ENCODE peak calls at places on chromosomes 6 and 20, in seven cellular contexts. V, N, W, C, R, Z and K are unnamed samples.

GRCh38 chr20:17678295-17678694 is 3.7 kb downstream of the RRBP1 start:
- DNase-seq in N (no peak), C (no peak), V (no peak), Z (no peak), W (no peak), R (no peak), K (no peak)

GRCh38 chr20:40658509-40658908 is 30.5 kb downstream of the MAFB start:
- DNase-seq in R (no peak), W (no peak), N (no peak), C (no peak), V (no peak), Z (no peak), K (no peak)

GRCh38 chr20:3406481-3407425 is 716 bp downstream of the DNAAF9 start:
- DNase-seq in Z (peak), W (peak), R (no peak), C (peak), V (peak), N (peak), K (no peak)

GRCh38 chr6:168159503-168159902 is 80.5 kb upstream of the FRMD1 start:
- DNase-seq in R (no peak), C (no peak), W (no peak), V (no peak), N (no peak), Z (no peak), K (no peak)

GRCh38 chr20:31548823-31549512 is 34.7 kb downstream of the HM13 start:
- DNase-seq in C (no peak), R (no peak), V (no peak), W (no peak), Z (peak), N (no peak), K (no peak)

GRCh38 chr6:79506251-79506650 is 31.0 kb downstream of the LCA5 start:
- DNase-seq in Z (no peak), N (no peak), C (no peak), V (no peak), W (no peak), R (no peak), K (no peak)

GRCh38 chr6:46940433-46941226 is 18.9 kb upstream of the ADGRF5 start:
- DNase-seq in W (no peak), C (no peak), R (no peak), Z (no peak), N (no peak), V (no peak), K (peak)

GRCh38 chr20:6287471-6287870 is 164.6 kb upstream of the FERMT1 start:
- DNase-seq in C (no peak), W (no peak), N (no peak), Z (no peak), R (no peak), V (no peak), K (no peak)

GRCh38 chr6:62516287-62517152 is 230.5 kb upstream of the KHDRBS2 start:
- DNase-seq in V (no peak), C (peak), N (no peak), Z (no peak), R (no peak), W (no peak), K (no peak)

GRCh38 chr20:934186-934840 is 18.2 kb upstream of the ANGPT4 start:
- DNase-seq in Z (no peak), R (no peak), V (no peak), W (no peak), C (no peak), N (no peak), K (no peak)

GRCh38 chr6:29522241-29522640 is 34.5 kb upstream of the MAS1L start:
- DNase-seq in C (no peak), V (no peak), N (no peak), R (no peak), W (no peak), Z (no peak), K (no peak)

GRCh38 chr20:38770546-38770945 is 22.3 kb downstream of the ACTR5 start:
- DNase-seq in Z (no peak), W (no peak), R (no peak), C (no peak), V (no peak), N (no peak), K (no peak)

GRCh38 chr6:16252696-16253299 is 14.4 kb downstream of the GMPR start:
- DNase-seq in N (no peak), V (no peak), C (no peak), W (no peak), Z (no peak), R (no peak), K (no peak)

GRCh38 chr6:163148781-163149534 is 265.6 kb upstream of the QKI start:
- DNase-seq in N (no peak), C (no peak), Z (no peak), V (no peak), W (no peak), R (no peak), K (no peak)

GRCh38 chr6:46000905-46001304 is 14.8 kb downstream of the CLIC5 start:
- DNase-seq in C (no peak), W (no peak), N (no peak), R (no peak), Z (no peak), V (no peak), K (no peak)

GRCh38 chr6:35278708-35279107 is 18.9 kb upstream of the DEF6 start:
- DNase-seq in Z (no peak), R (no peak), W (no peak), V (no peak), C (no peak), N (no peak), K (no peak)

GRCh38 chr6:90286884-90287488 is 9.7 kb downstream of the BACH2 start:
- DNase-seq in Z (no peak), R (no peak), C (peak), N (peak), V (peak), W (peak), K (no peak)

GRCh38 chr6:85401186-85402062 is 48.5 kb upstream of the NT5E start:
- DNase-seq in N (peak), C (no peak), V (no peak), Z (no peak), R (no peak), W (no peak), K (no peak)

GRCh38 chr6:130674604-130675003 is 152.6 kb upstream of the SMLR1 start:
- DNase-seq in V (no peak), N (no peak), C (no peak), Z (peak), R (no peak), W (peak), K (no peak)

GRCh38 chr6:22087960-22088716 is 208.7 kb downstream of the PRL start:
- DNase-seq in W (no peak), N (no peak), Z (no peak), C (no peak), R (no peak), V (no peak), K (no peak)

GRCh38 chr6:51660767-51661166 is 426.6 kb downstream of the PKHD1 start:
- DNase-seq in C (no peak), V (no peak), N (no peak), W (no peak), R (no peak), Z (no peak), K (no peak)

GRCh38 chr6:170032197-170032596 is 258.7 kb downstream of the DLL1 start:
- DNase-seq in W (no peak), V (no peak), N (no peak), C (peak), Z (no peak), R (no peak), K (no peak)

GRCh38 chr20:10414982-10415650 is 18.9 kb downstream of the MKKS start:
- DNase-seq in W (no peak), V (no peak), C (no peak), N (no peak), Z (peak), R (no peak), K (no peak)

GRCh38 chr6:100262086-100262485 is 202.6 kb downstream of the SIM1 start:
- DNase-seq in V (no peak), Z (no peak), W (no peak), R (no peak), C (no peak), N (no peak), K (no peak)

GRCh38 chr6:6546318-6547110 is 42.0 kb upstream of the LY86 start:
- DNase-seq in R (no peak), C (peak), Z (no peak), V (no peak), W (peak), N (no peak), K (peak)

GRCh38 chr6:108165714-108166663 is at the start of gene NR2E1:
- DNase-seq in N (no peak), R (no peak), Z (no peak), C (no peak), V (peak), W (no peak), K (no peak)

GRCh38 chr6:1545654-1546053 is 64.1 kb upstream of the FOXC1 start:
- DNase-seq in V (no peak), C (no peak), Z (no peak), W (no peak), R (no peak), N (no peak), K (no peak)

GRCh38 chr6:13307508-13307995 is 20.8 kb downstream of the TBC1D7 start:
- DNase-seq in W (peak), N (no peak), Z (peak), C (no peak), V (no peak), R (no peak), K (no peak)

GRCh38 chr6:8539446-8539845 is 104.1 kb upstream of the SLC35B3 start:
- DNase-seq in R (no peak), N (no peak), Z (peak), V (peak), W (peak), C (no peak), K (peak)

GRCh38 chr6:89161326-89162046 is 15.6 kb downstream of the PM20D2 start:
- DNase-seq in R (no peak), V (no peak), W (peak), Z (no peak), C (no peak), N (no peak), K (no peak)

GRCh38 chr6:24974182-24975171 is 38.7 kb upstream of the RIPOR2 start:
- DNase-seq in Z (no peak), C (no peak), V (no peak), W (no peak), N (no peak), R (no peak), K (no peak)

GRCh38 chr6:109662192-109662591 is 28.8 kb downstream of the AK9 start:
- DNase-seq in N (no peak), V (no peak), W (peak), R (no peak), C (no peak), Z (no peak), K (no peak)

GRCh38 chr20:46307999-46308257 is 370 bp downstream of the CDH22 start:
- DNase-seq in N (no peak), Z (no peak), C (no peak), V (no peak), R (no peak), W (no peak), K (no peak)

GRCh38 chr6:155583997-155584396 is 128.4 kb upstream of the NOX3 start:
- DNase-seq in Z (no peak), V (no peak), W (no peak), R (no peak), N (no peak), C (no peak), K (no peak)

GRCh38 chr20:43983359-43983758 is 68.7 kb downstream of the TOX2 start:
- DNase-seq in N (no peak), R (no peak), V (peak), Z (no peak), C (no peak), W (no peak), K (no peak)

GRCh38 chr6:108588586-108588985 is 27.9 kb downstream of the FOXO3 start:
- DNase-seq in Z (peak), V (no peak), W (peak), R (no peak), N (no peak), C (no peak), K (no peak)

GRCh38 chr20:62952373-62953166 is at the start of gene SLC17A9:
- DNase-seq in V (no peak), W (no peak), Z (peak), N (no peak), C (peak), R (peak), K (no peak)

GRCh38 chr20:63491635-63492230 is 7.2 kb downstream of the EEF1A2 start:
- DNase-seq in N (no peak), V (no peak), W (no peak), C (no peak), Z (no peak), R (no peak), K (no peak)

GRCh38 chr20:62587757-62588402 is 54.4 kb upstream of the SLCO4A1 start:
- DNase-seq in C (no peak), Z (peak), V (peak), N (no peak), W (no peak), R (no peak), K (no peak)